ENCODE peak calls at places on chromosomes 5 and 9, in five cellular contexts. B, M, Y, X and D are unnamed samples.

GRCh38 chr5:151742870-151743294 is 15.5 kb downstream of the ATOX1 start:
- DNase-seq in B (peak; percentile 70), M (no peak), Y (no peak), X (peak; percentile 72), D (no peak)

GRCh38 chr9:70586506-70586905 is 172.0 kb upstream of the KLF9 start:
- DNase-seq in B (no peak), M (no peak), Y (no peak), X (no peak), D (no peak)

GRCh38 chr5:56012281-56012963 is 17.7 kb upstream of the IL6ST start:
- DNase-seq in B (no peak), M (peak; percentile 30), Y (no peak), X (no peak), D (peak; percentile 12)

GRCh38 chr5:180688326-180689070 is 39.1 kb upstream of the FLT4 start:
- DNase-seq in B (no peak), M (no peak), Y (no peak), X (no peak), D (no peak)

GRCh38 chr5:91381774-91382492 is 1.2 kb downstream of the ARRDC3 start:
- DNase-seq in B (peak; percentile 83), M (peak; percentile 65), Y (peak; percentile 63), X (peak; percentile 92), D (peak; percentile 60)

GRCh38 chr5:163914911-163915310 is 409.5 kb downstream of the MAT2B start:
- DNase-seq in B (no peak), M (no peak), Y (no peak), X (no peak), D (no peak)

GRCh38 chr9:9791621-9792020 is 821.2 kb downstream of the PTPRD start:
- DNase-seq in B (peak; percentile 11), M (no peak), Y (no peak), X (no peak), D (no peak)

GRCh38 chr5:88940712-88941111 is 57.7 kb upstream of the MEF2C start:
- DNase-seq in B (no peak), M (no peak), Y (no peak), X (no peak), D (no peak)

GRCh38 chr9:109793196-109793595 is 13.2 kb downstream of the PALM2AKAP2 start:
- DNase-seq in B (no peak), M (no peak), Y (no peak), X (no peak), D (no peak)

GRCh38 chr5:73369283-73369682 is 79.3 kb downstream of the FOXD1 start:
- DNase-seq in B (no peak), M (no peak), Y (no peak), X (no peak), D (no peak)

GRCh38 chr9:33637881-33638280 is 113.8 kb downstream of the ANKRD18B start:
- DNase-seq in B (no peak), M (no peak), Y (no peak), X (no peak), D (no peak)

GRCh38 chr5:63928451-63928850 is 33.8 kb downstream of the HTR1A start:
- DNase-seq in B (no peak), M (no peak), Y (no peak), X (no peak), D (no peak)

GRCh38 chr5:150036513-150036912 is 36.0 kb downstream of the HMGXB3 start:
- DNase-seq in B (no peak), M (no peak), Y (no peak), X (no peak), D (no peak)

GRCh38 chr9:19138084-19138483 is 10.8 kb upstream of the PLIN2 start:
- DNase-seq in B (no peak), M (no peak), Y (no peak), X (no peak), D (no peak)

GRCh38 chr9:73775757-73776156 is 624.1 kb downstream of the ANXA1 start:
- DNase-seq in B (no peak), M (no peak), Y (no peak), X (no peak), D (no peak)

GRCh38 chr9:114319147-114319546 is 3.8 kb upstream of the ORM1 start:
- DNase-seq in B (no peak), M (no peak), Y (no peak), X (peak; percentile 11), D (no peak)

GRCh38 chr9:26266111-26266791 is 588.0 kb upstream of the TUSC1 start:
- DNase-seq in B (no peak), M (no peak), Y (no peak), X (no peak), D (no peak)

GRCh38 chr5:59956130-59956773 is 62.7 kb upstream of the PDE4D start:
- DNase-seq in B (no peak), M (no peak), Y (no peak), X (no peak), D (no peak)

GRCh38 chr9:18032636-18033035 is 441.3 kb upstream of the ADAMTSL1 start:
- DNase-seq in B (no peak), M (no peak), Y (no peak), X (no peak), D (no peak)

GRCh38 chr5:148991606-148992005 is 71.3 kb downstream of the SH3TC2 start:
- DNase-seq in B (no peak), M (no peak), Y (no peak), X (no peak), D (no peak)

DNA sequence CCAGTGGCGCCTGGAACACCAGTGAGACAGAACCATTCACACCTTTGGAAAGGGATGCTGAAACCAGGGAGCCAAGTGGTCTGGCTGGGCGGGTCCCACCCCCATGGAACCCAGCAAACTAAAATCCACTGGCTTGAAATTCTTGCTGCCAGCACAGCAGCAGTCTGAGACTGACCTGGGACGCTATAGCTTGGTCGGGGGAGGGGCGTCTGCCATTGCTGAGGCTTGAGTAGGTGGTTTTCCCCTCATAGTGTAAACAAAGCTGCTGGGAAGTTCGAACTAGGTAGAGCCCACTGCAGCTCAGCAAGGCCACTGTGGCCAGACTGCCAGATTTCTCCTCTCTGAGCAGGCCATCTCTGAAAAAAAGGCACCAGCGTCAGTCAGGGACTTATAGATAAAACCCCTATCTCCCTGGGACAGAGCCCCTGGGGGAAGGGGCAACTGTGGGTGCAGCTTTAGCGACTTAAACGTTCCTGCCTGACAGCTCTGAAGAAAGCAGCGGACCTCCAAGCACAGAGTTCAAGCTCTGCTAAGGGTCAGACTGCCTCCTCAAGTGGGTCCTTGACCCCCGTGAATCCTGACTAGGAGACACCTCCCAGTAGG is 42.0 kb upstream of the FKTN start:
- DNase-seq in B (peak; percentile 20), M (no peak), Y (no peak), X (no peak), D (no peak)
- H3K9me3 ChIP-seq in B (no peaks in the 10 kb centered on the region), M (no peaks in the 10 kb centered on the region), Y (no peaks in the 10 kb centered on the region), X (no peaks in the 10 kb centered on the region), D (no peaks in the 10 kb centered on the region)

GRCh38 chr9:137972355-137972987 is 94.9 kb downstream of the CACNA1B start:
- DNase-seq in B (no peak), M (no peak), Y (no peak), X (no peak), D (no peak)
- H3K9me3 ChIP-seq in B (no peaks in the 10 kb centered on the region), M (no peaks in the 10 kb centered on the region), Y (no peaks in the 10 kb centered on the region), X (no peaks in the 10 kb centered on the region), D (no peaks in the 10 kb centered on the region)

GRCh38 chr5:10982616-10983015 is 221.6 kb upstream of the DAP start:
- DNase-seq in B (no peak), M (no peak), Y (no peak), X (no peak), D (no peak)
- H3K9me3 ChIP-seq in B (no peaks in the 10 kb centered on the region), M (no peaks in the 10 kb centered on the region), Y (no peaks in the 10 kb centered on the region), X (no peaks in the 10 kb centered on the region), D (no peaks in the 10 kb centered on the region)

GRCh38 chr5:8749556-8749955 is 796.3 kb downstream of the SEMA5A start:
- DNase-seq in B (no peak), M (no peak), Y (no peak), X (no peak), D (no peak)
- H3K9me3 ChIP-seq in B (no peaks in the 10 kb centered on the region), M (no peaks in the 10 kb centered on the region), Y (no peaks in the 10 kb centered on the region), X (no peaks in the 10 kb centered on the region), D (no peaks in the 10 kb centered on the region)

DNA sequence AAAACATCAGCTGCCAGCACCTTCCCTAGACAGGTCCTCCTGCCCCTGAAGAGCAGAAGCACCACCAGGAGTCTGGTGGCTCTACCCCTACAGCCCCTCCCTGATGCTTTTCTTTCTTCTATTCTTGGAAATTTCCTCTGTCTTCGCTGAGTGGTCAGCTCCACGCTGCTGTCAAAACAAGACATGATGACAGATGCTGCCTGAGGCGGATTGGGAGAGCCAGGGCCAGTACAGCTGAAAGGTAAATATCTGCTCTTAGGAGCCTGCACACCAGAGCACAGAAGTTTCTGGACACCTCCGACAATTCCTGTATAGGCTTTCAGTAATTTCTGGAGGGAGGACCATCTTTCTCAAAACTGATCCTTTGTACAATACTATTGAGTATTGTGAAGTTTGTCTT is 4.7 kb upstream of the OR1Q1 start:
- DNase-seq in B (no peak), M (no peak), Y (no peak), X (no peak), D (no peak)
- H3K9me3 ChIP-seq in B (no peaks in the 10 kb centered on the region), M (no peaks in the 10 kb centered on the region), Y (no peaks in the 10 kb centered on the region), X (no peaks in the 10 kb centered on the region), D (no peaks in the 10 kb centered on the region)

GRCh38 chr9:21482213-21482612 is at the start of gene IFNE:
- DNase-seq in B (no peak), M (no peak), Y (no peak), X (no peak), D (no peak)
- H3K9me3 ChIP-seq in B (no peaks in the 10 kb centered on the region), M (no peaks in the 10 kb centered on the region), Y (no peaks in the 10 kb centered on the region), X (no peaks in the 10 kb centered on the region), D (no peaks in the 10 kb centered on the region)

DNA sequence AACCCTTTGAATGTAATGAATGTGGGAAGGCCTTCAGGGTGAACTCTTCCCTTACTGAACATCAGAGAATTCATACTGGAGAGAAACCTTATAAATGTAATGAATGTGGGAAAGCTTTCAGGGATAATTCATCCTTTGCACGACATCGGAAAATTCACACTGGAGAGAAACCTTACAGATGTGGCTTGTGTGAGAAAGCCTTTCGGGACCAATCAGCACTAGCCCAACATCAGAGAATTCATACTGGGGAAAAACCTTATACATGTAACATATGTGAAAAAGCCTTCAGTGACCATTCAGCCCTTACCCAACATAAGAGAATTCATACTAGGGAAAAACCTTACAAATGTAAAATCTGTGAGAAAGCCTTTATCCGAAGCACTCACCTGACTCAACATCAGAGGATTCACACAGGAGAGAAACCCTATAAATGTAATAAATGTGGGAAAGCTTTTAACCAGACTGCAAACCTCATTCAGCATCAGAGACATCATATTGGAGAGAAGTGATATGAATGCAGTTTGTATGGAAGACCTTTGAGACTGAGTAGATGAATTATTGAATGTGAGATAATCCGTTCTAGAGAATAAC is 24.6 kb downstream of the ZNF454 start:
- DNase-seq in B (no peak), M (no peak), Y (no peak), X (no peak), D (no peak)
- H3K9me3 ChIP-seq in B (no peaks in the 10 kb centered on the region), M (peaks cover 76% of the 10 kb centered on the region), Y (peaks cover 32% of the 10 kb centered on the region), X (no peaks in the 10 kb centered on the region), D (peaks cover 27% of the 10 kb centered on the region)

GRCh38 chr5:179400020-179400419 is 54.8 kb upstream of the ADAMTS2 start:
- DNase-seq in B (no peak), M (no peak), Y (no peak), X (no peak), D (no peak)
- H3K9me3 ChIP-seq in B (no peaks in the 10 kb centered on the region), M (peaks cover 24% of the 10 kb centered on the region), Y (no peaks in the 10 kb centered on the region), X (no peaks in the 10 kb centered on the region), D (peaks cover 3% of the 10 kb centered on the region)

GRCh38 chr9:124747065-124747464 is 24.0 kb downstream of the NR6A1 start:
- DNase-seq in B (no peak), M (no peak), Y (no peak), X (no peak), D (no peak)
- H3K9me3 ChIP-seq in B (no peaks in the 10 kb centered on the region), M (no peaks in the 10 kb centered on the region), Y (no peaks in the 10 kb centered on the region), X (no peaks in the 10 kb centered on the region), D (no peaks in the 10 kb centered on the region)